ENCODE peak calls at places on chromosome 5, in six cellular contexts. P, L, W, A, D and J are unnamed samples. For H3K36me3, the result is how much of the 10 kb centered on the place peaks cover.

GRCh38 chr5:32805966-32806626 is 95.0 kb downstream of the NPR3 start:
- DNase-seq in P (no peak), L (no peak), W (no peak), A (no peak), D (peak), J (no peak)

GRCh38 chr5:139088024-139088423 is 110.1 kb downstream of the SIL1 start:
- DNase-seq in P (no peak), L (no peak), W (no peak), A (no peak), D (no peak), J (no peak)

GRCh38 chr5:125357660-125358059 is 611.2 kb upstream of the ZNF608 start:
- DNase-seq in P (no peak), L (no peak), W (no peak), A (peak), D (no peak), J (no peak)

GRCh38 chr5:179285236-179285635 is 60.0 kb downstream of the ADAMTS2 start:
- DNase-seq in P (peak), L (no peak), W (no peak), A (no peak), D (no peak), J (peak)

GRCh38 chr5:38695021-38695961 is 138.8 kb upstream of the LIFR start:
- DNase-seq in P (no peak), L (no peak), W (no peak), A (no peak), D (no peak), J (no peak)

GRCh38 chr5:11076945-11077613 is 316.0 kb upstream of the DAP start:
- DNase-seq in P (no peak), L (no peak), W (no peak), A (no peak), D (no peak), J (no peak)

GRCh38 chr5:109546461-109546860 is 136.7 kb upstream of the PJA2 start:
- DNase-seq in P (no peak), L (no peak), W (no peak), A (no peak), D (no peak), J (no peak)

GRCh38 chr5:52024363-52024762 is 641.1 kb downstream of the ISL1 start:
- DNase-seq in P (no peak), L (no peak), W (no peak), A (no peak), D (no peak), J (no peak)

GRCh38 chr5:84817953-84818352 is 433.3 kb upstream of the EDIL3 start:
- DNase-seq in P (no peak), L (no peak), W (no peak), A (no peak), D (no peak), J (no peak)

GRCh38 chr5:173498871-173499470 is 117.5 kb downstream of the BOD1 start:
- DNase-seq in P (no peak), L (no peak), W (no peak), A (no peak), D (no peak), J (no peak)

GRCh38 chr5:83393467-83393866 is 78.1 kb upstream of the VCAN start:
- DNase-seq in P (no peak), L (no peak), W (no peak), A (no peak), D (no peak), J (no peak)

GRCh38 chr5:174151579-174152181 is 106.2 kb downstream of the NSG2 start:
- DNase-seq in P (no peak), L (no peak), W (no peak), A (no peak), D (no peak), J (no peak)

GRCh38 chr5:137791387-137791786 is 37.2 kb upstream of the HNRNPA0 start:
- DNase-seq in P (no peak), L (no peak), W (no peak), A (no peak), D (no peak), J (no peak)

GRCh38 chr5:119417891-119418781 is 34.2 kb upstream of the HSD17B4 start:
- DNase-seq in P (no peak), L (no peak), W (no peak), A (no peak), D (peak), J (no peak)

GRCh38 chr5:96434201-96434645 is 1.2 kb upstream of the PCSK1 start:
- DNase-seq in P (peak), L (peak), W (peak), A (peak), D (peak), J (peak)

GRCh38 chr5:1930501-1930879 is 47.8 kb upstream of the IRX4 start:
- DNase-seq in P (no peak), L (no peak), W (no peak), A (no peak), D (no peak), J (no peak)

GRCh38 chr5:62780888-62781287 is 202.3 kb downstream of the LRRC70 start:
- DNase-seq in P (no peak), L (no peak), W (no peak), A (no peak), D (peak), J (no peak)

GRCh38 chr5:159449925-159450324 is 119.6 kb upstream of the IL12B start:
- DNase-seq in P (no peak), L (no peak), W (no peak), A (peak), D (no peak), J (no peak)

GRCh38 chr5:133433641-133434040 is 178.7 kb downstream of the FSTL4 start:
- DNase-seq in P (no peak), L (no peak), W (no peak), A (no peak), D (no peak), J (no peak)

GRCh38 chr5:113488645-113489184 is 462 bp upstream of the MCC start:
- DNase-seq in P (no peak), L (no peak), W (no peak), A (no peak), D (no peak), J (no peak)

GRCh38 chr5:67012241-67012640 is 184.4 kb downstream of the CD180 start:
- DNase-seq in P (no peak), L (no peak), W (no peak), A (no peak), D (no peak), J (no peak)

GRCh38 chr5:60509519-60509918 is 190.4 kb downstream of the DEPDC1B start:
- DNase-seq in P (no peak), L (no peak), W (no peak), A (no peak), D (no peak), J (no peak)

GRCh38 chr5:38450627-38451371 is 105.6 kb downstream of the LIFR start:
- DNase-seq in P (no peak), L (no peak), W (no peak), A (no peak), D (no peak), J (no peak)

GRCh38 chr5:41649659-41650058 is 139.3 kb upstream of the PLCXD3 start:
- DNase-seq in P (no peak), L (no peak), W (no peak), A (no peak), D (no peak), J (no peak)

GRCh38 chr5:174383196-174384178 is 338.0 kb downstream of the NSG2 start:
- DNase-seq in P (no peak), L (no peak), W (no peak), A (no peak), D (no peak), J (no peak)

GRCh38 chr5:55708732-55709131 is 3.4 kb downstream of the SLC38A9 start:
- DNase-seq in P (no peak), L (no peak), W (no peak), A (no peak), D (no peak), J (no peak)

GRCh38 chr5:759111-759741 is 25.3 kb downstream of the ZDHHC11B start:
- DNase-seq in P (peak), L (peak), W (peak), A (peak), D (no peak), J (peak)

GRCh38 chr5:66174338-66174737 is 30.2 kb downstream of the SREK1 start:
- DNase-seq in P (no peak), L (no peak), W (no peak), A (no peak), D (peak), J (no peak)

GRCh38 chr5:180289433-180289832 is 2.5 kb downstream of the MAPK9 start:
- DNase-seq in P (no peak), L (no peak), W (no peak), A (peak), D (no peak), J (no peak)

GRCh38 chr5:13591621-13592020 is 352.9 kb downstream of the DNAH5 start:
- DNase-seq in P (no peak), L (no peak), W (no peak), A (peak), D (no peak), J (no peak)

GRCh38 chr5:144370273-144370672 is 199.6 kb downstream of the KCTD16 start:
- DNase-seq in P (no peak), L (no peak), W (no peak), A (no peak), D (no peak), J (no peak)

GRCh38 chr5:136202800-136203199 is 9.8 kb upstream of the SMIM32 start:
- DNase-seq in P (no peak), L (no peak), W (no peak), A (no peak), D (no peak), J (no peak)

GRCh38 chr5:38497946-38498345 is 58.5 kb downstream of the LIFR start:
- DNase-seq in P (no peak), L (no peak), W (no peak), A (no peak), D (peak), J (no peak)

GRCh38 chr5:16666140-16666860 is 49.5 kb upstream of the RETREG1 start:
- DNase-seq in P (no peak), L (no peak), W (no peak), A (no peak), D (no peak), J (no peak)
- H3K36me3 ChIP-seq in P (under half), L (under half), W (under half), A (under half), D (half or more), J (under half)

GRCh38 chr5:131825404-131826013 is 28.7 kb upstream of the FNIP1 start:
- DNase-seq in P (no peak), L (no peak), W (no peak), A (no peak), D (no peak), J (no peak)
- H3K36me3 ChIP-seq in P (under half), L (under half), W (under half), A (under half), D (under half), J (under half)

GRCh38 chr5:78912085-78912771 is 72.9 kb downstream of the ARSB start:
- DNase-seq in P (no peak), L (no peak), W (no peak), A (no peak), D (no peak), J (no peak)
- H3K36me3 ChIP-seq in P (under half), L (under half), W (under half), A (under half), D (under half), J (under half)

GRCh38 chr5:176337913-176338312 is 23.7 kb downstream of the KIAA1191 start:
- DNase-seq in P (no peak), L (no peak), W (no peak), A (no peak), D (no peak), J (no peak)

GRCh38 chr5:176341325-176342198 is 20.0 kb downstream of the KIAA1191 start:
- DNase-seq in P (no peak), L (no peak), W (no peak), A (no peak), D (no peak), J (no peak)

GRCh38 chr5:176339304-176339703 is 22.3 kb downstream of the KIAA1191 start:
- DNase-seq in P (no peak), L (no peak), W (no peak), A (no peak), D (no peak), J (no peak)

DNA sequence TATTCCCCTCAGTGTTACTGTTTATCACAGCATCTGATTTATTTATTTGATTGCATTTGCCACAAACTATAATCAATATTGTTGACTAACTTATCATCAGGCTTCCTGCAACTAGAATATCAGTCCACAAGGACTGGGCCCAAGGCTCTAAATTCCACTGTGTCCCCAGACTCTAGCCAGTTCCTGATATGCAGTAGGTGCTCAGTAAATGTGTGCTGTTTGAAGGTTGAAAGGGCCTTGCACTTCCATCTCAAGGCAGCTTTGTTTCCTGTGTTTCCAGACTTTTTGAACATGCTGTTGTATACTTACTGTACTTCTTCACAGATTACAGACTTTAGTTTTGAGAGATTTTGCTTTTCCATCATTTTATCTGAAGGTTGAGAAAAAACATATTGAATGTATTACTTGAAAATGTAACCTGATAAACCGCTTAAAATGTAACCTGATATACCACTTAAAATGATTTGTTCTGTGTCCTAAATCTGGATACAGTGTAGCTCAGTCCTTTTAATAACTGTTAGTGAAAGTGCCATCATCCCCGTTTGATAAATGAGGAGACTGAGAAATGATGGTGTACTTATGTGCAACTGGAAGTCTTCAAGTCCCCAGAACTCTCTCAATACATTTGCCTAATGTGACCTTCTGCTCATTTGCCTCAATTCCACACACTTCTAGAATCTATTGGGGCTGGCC is 18.7 kb downstream of the KIAA1191 start:
- DNase-seq in P (no peak), L (no peak), W (no peak), A (no peak), D (no peak), J (no peak)
- H3K36me3 ChIP-seq in P (half or more), L (under half), W (under half), A (under half), D (under half), J (under half)

GRCh38 chr5:150009671-150010387 is 9.3 kb downstream of the HMGXB3 start:
- DNase-seq in P (no peak), L (no peak), W (no peak), A (no peak), D (no peak), J (no peak)

GRCh38 chr5:150006318-150006717 is 5.8 kb downstream of the HMGXB3 start:
- DNase-seq in P (no peak), L (no peak), W (no peak), A (no peak), D (no peak), J (no peak)

GRCh38 chr5:150001660-150002493 is 1.3 kb downstream of the HMGXB3 start:
- DNase-seq in P (peak), L (peak), W (peak), A (peak), D (peak), J (peak)

GRCh38 chr5:150000990-150001659 is 586 bp downstream of the HMGXB3 start:
- DNase-seq in P (peak), L (peak), W (peak), A (peak), D (peak), J (no peak)

GRCh38 chr5:150007050-150007449 is 6.5 kb downstream of the HMGXB3 start:
- DNase-seq in P (no peak), L (no peak), W (no peak), A (no peak), D (no peak), J (no peak)
- H3K36me3 ChIP-seq in P (half or more), L (under half), W (under half), A (under half), D (half or more), J (half or more)

GRCh38 chr5:170430256-170430655 is 41.1 kb upstream of the KCNMB1 start:
- DNase-seq in P (no peak), L (no peak), W (no peak), A (no peak), D (no peak), J (no peak)
- H3K36me3 ChIP-seq in P (under half), L (under half), W (under half), A (under half), D (under half), J (under half)

DNA sequence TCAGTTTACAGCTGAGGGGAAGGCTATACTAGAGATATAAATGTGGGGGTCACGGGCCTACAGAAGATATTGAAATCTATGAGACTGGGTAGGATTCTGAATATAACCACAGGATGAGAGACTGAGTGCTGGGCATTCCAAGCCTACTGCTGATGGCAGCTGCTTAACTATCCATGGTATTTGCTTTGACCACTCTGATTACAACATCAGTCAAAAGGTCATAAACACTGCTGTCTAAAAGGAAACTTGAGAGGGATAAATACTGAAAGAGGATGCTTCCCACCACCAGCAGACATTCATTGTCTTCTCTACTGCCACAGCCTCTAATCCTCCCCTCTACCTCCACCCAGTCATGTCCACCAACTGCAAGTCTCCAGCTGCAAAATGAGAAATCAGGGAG is 3.8 kb downstream of the ZNF622 start:
- DNase-seq in P (no peak), L (no peak), W (no peak), A (no peak), D (no peak), J (no peak)
- H3K36me3 ChIP-seq in P (half or more), L (under half), W (under half), A (half or more), D (half or more), J (half or more)

GRCh38 chr5:77066191-77066590 is 20.9 kb downstream of the ZBED3 start:
- DNase-seq in P (no peak), L (no peak), W (no peak), A (no peak), D (no peak), J (no peak)

GRCh38 chr5:77066823-77067442 is 20.2 kb downstream of the ZBED3 start:
- DNase-seq in P (peak), L (no peak), W (no peak), A (no peak), D (no peak), J (no peak)

GRCh38 chr5:77065256-77065655 is 21.8 kb downstream of the ZBED3 start:
- DNase-seq in P (no peak), L (no peak), W (no peak), A (no peak), D (no peak), J (no peak)

DNA sequence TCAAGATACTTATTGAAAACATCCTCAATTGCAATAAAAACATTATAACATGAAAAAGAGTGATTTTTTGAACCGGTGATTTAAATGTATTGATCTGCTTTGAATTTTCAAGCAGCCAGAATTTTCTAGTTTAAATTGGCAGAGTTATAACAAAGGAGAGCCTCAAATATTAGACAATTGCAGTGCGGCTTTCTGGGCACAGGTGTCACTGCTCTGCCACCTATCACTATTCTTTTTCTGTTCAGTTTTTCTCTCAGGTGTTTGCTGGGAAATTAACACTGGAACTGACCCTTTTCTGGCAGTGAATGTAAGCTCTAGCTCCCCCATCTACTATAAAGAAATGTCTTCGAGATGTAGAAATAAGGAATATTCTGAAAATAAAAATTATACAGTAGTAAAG is 23.0 kb downstream of the ZBED3 start:
- DNase-seq in P (no peak), L (no peak), W (no peak), A (no peak), D (no peak), J (no peak)
- H3K36me3 ChIP-seq in P (half or more), L (under half), W (under half), A (under half), D (under half), J (half or more)

GRCh38 chr5:81989204-81989603 is 17.4 kb downstream of the ATG10 start:
- DNase-seq in P (no peak), L (no peak), W (no peak), A (no peak), D (no peak), J (no peak)

GRCh38 chr5:81980598-81981260 is 8.9 kb downstream of the ATG10 start:
- DNase-seq in P (no peak), L (no peak), W (no peak), A (no peak), D (no peak), J (no peak)

GRCh38 chr5:81980160-81980559 is 8.3 kb downstream of the ATG10 start:
- DNase-seq in P (no peak), L (no peak), W (no peak), A (no peak), D (no peak), J (no peak)

DNA sequence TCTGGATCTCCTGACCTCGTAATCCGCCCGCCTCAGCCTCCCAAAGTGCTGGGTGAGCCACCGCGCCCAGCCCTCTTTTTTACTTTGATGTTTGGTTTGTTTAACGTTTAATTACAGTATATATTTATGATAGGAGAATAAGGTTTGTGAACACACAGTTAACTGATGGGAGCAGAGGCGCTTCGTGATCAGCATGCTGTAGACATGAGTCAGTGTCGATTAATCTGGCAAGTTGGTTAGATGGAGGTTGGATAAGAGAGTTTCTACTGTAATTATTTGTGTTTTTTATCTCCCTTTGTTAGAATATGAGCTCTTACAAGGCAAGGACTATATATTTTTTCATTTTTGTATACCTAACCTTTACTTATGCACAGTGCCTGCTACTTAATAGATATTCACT is 14.3 kb downstream of the ATG10 start:
- DNase-seq in P (no peak), L (no peak), W (no peak), A (no peak), D (no peak), J (no peak)
- H3K36me3 ChIP-seq in P (under half), L (under half), W (under half), A (under half), D (under half), J (under half)

GRCh38 chr5:8508196-8508595 is 639.2 kb downstream of the MTRR start:
- DNase-seq in P (no peak), L (no peak), W (no peak), A (no peak), D (no peak), J (no peak)
- H3K36me3 ChIP-seq in P (under half), L (under half), W (under half), A (under half), D (under half), J (under half)